ENCODE peak calls at places on chromosomes 4 and X, in four cellular contexts. One of them, this sample, is unnamed.

GRCh38 chr4:99506781-99507180 is 4.0 kb upstream of the C4orf17 start:
- DNase-seq in neuronal stem cell: no peak
- DNase-seq in IMR-90: no peak
- DNase-seq in H9: no peak
- DNase-seq in this sample: no peak

GRCh38 chr4:89352541-89352940 is 44.9 kb upstream of the GPRIN3 start:
- DNase-seq in neuronal stem cell: no peak
- DNase-seq in IMR-90: no peak
- DNase-seq in H9: no peak
- DNase-seq in this sample: no peak

GRCh38 chr4:127586922-127587571 is 45.7 kb upstream of the INTU start:
- DNase-seq in neuronal stem cell: no peak
- DNase-seq in IMR-90: peak
- DNase-seq in H9: peak
- DNase-seq in this sample: peak

GRCh38 chrX:31038585-31039326 is 33.1 kb downstream of the FTHL17 start:
- DNase-seq in neuronal stem cell: peak
- DNase-seq in IMR-90: peak
- DNase-seq in H9: peak
- DNase-seq in this sample: peak

GRCh38 chrX:102832661-102833060 is 104.4 kb upstream of the RAB40AL start:
- DNase-seq in neuronal stem cell: no peak
- DNase-seq in IMR-90: peak
- DNase-seq in H9: peak
- DNase-seq in this sample: peak

GRCh38 chr4:149690726-149691125 is 124.9 kb downstream of the IQCM start:
- DNase-seq in neuronal stem cell: no peak
- DNase-seq in IMR-90: no peak
- DNase-seq in H9: no peak
- DNase-seq in this sample: peak

GRCh38 chr4:54961357-54961975 is 163.9 kb downstream of the KDR start:
- DNase-seq in neuronal stem cell: no peak
- DNase-seq in IMR-90: peak
- DNase-seq in H9: no peak
- DNase-seq in this sample: peak

GRCh38 chr4:337932-338758 is 531 bp downstream of the ZNF141 start:
- DNase-seq in neuronal stem cell: no peak
- DNase-seq in IMR-90: peak
- DNase-seq in H9: no peak
- DNase-seq in this sample: no peak

GRCh38 chr4:57055873-57056272 is 54.3 kb downstream of the IGFBP7 start:
- DNase-seq in neuronal stem cell: no peak
- DNase-seq in IMR-90: no peak
- DNase-seq in H9: no peak
- DNase-seq in this sample: no peak

GRCh38 chrX:153802513-153803045 is 8.1 kb downstream of the SSR4 start:
- DNase-seq in neuronal stem cell: no peak
- DNase-seq in IMR-90: no peak
- DNase-seq in H9: no peak
- DNase-seq in this sample: no peak

GRCh38 chrX:107659768-107660167 is 31.5 kb downstream of the PRPS1 start:
- DNase-seq in neuronal stem cell: no peak
- DNase-seq in IMR-90: peak
- DNase-seq in H9: no peak
- DNase-seq in this sample: no peak

GRCh38 chrX:48357681-48358080 is 1.2 kb upstream of the SSX3 start:
- DNase-seq in neuronal stem cell: no peak
- DNase-seq in IMR-90: no peak
- DNase-seq in H9: no peak
- DNase-seq in this sample: no peak

GRCh38 chr4:152415980-152416379 is 119.9 kb downstream of the FBXW7 start:
- DNase-seq in neuronal stem cell: no peak
- DNase-seq in IMR-90: peak
- DNase-seq in H9: no peak
- DNase-seq in this sample: no peak

GRCh38 chr4:125313497-125313896 is 1.3 kb upstream of the FAT4 start:
- DNase-seq in neuronal stem cell: peak
- DNase-seq in IMR-90: peak
- DNase-seq in H9: peak
- DNase-seq in this sample: peak

GRCh38 chrX:131831185-131831520 is 191.9 kb upstream of the STK26 start:
- DNase-seq in neuronal stem cell: no peak
- DNase-seq in IMR-90: peak
- DNase-seq in H9: no peak
- DNase-seq in this sample: no peak
- H2BK15ac ChIP-seq in neuronal stem cell: no peak
- H2BK15ac ChIP-seq in IMR-90: no peak
- H2BK15ac ChIP-seq in H9: no peak
- H2BK15ac ChIP-seq in this sample: peak

DNA sequence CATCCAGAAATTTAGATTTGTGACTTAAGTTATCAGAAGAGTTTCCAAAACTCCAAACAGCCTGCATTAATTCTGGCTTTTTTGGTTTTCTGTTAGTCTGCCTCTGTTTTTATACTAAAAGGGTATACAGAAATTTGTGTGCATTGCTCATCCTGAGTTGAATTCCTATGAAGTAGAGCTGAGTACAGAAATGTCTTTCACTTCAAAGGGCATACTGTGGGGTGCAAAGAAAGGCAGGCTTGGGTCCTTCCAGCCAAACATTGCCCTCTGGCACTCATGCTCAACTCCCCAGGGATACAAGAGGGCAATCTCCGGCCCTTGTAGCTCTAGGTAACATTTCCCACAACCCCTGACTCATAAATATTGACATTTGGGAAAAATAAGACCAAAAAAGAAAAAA is 27.6 kb upstream of the TMEM184C start:
- DNase-seq in neuronal stem cell: no peak
- DNase-seq in IMR-90: no peak
- DNase-seq in H9: no peak
- DNase-seq in this sample: no peak
- H4K8ac ChIP-seq in neuronal stem cell: no peak
- H4K8ac ChIP-seq in IMR-90: peak
- H4K8ac ChIP-seq in H9: no peak
- H4K8ac ChIP-seq in this sample: no peak

DNA sequence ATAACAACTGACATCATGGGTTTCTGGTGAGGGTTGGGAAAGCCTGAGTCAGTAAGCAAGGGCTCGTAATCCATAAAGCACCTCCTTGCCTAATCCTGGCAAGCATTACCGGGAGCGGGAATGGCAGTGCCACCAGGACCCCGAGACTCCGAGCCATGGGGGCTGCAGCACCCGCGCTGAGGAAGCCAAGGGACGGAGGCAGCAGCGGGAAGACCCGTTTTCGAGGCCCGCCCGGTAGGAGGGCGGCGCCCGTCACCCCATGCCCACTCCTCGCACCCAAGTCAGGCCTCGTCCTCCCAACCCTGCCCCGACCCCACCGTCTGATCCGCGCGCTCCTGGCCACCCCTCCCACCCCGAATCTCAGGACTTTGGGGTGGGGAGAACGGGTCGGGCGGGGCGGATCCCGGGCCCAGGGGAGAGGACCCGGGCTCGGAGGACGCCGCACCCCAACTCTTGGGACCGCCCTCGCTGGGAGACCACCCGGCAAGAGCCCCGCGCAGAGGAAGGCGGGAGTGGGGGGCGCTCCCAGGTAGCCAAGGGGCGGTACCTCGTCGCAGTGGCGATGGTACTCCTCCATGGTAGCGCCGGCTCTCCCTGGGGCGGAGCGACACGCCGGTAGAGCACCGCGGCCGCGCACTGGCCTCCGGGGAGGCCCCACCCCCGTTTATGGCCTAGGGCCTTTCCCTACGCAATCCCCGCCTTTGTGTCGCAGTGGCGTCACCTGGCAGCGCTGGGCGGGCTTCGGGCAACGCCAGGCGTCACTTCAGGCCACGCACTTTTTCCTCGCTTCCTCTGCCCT is at the start of gene DYNLT3:
- DNase-seq in neuronal stem cell: peak
- DNase-seq in IMR-90: peak
- DNase-seq in H9: peak
- DNase-seq in this sample: peak
- H2BK15ac ChIP-seq in neuronal stem cell: no peak
- H2BK15ac ChIP-seq in IMR-90: peak
- H2BK15ac ChIP-seq in H9: no peak
- H2BK15ac ChIP-seq in this sample: no peak

GRCh38 chr4:13441506-13441905 is 42.6 kb downstream of the RAB28 start:
- DNase-seq in neuronal stem cell: no peak
- DNase-seq in IMR-90: no peak
- DNase-seq in H9: no peak
- DNase-seq in this sample: no peak

GRCh38 chr4:13445841-13446790 is 38.0 kb downstream of the RAB28 start:
- DNase-seq in neuronal stem cell: peak
- DNase-seq in IMR-90: no peak
- DNase-seq in H9: peak
- DNase-seq in this sample: peak
- H4K8ac ChIP-seq in neuronal stem cell: no peak
- H4K8ac ChIP-seq in IMR-90: no peak
- H4K8ac ChIP-seq in H9: no peak
- H4K8ac ChIP-seq in this sample: no peak

DNA sequence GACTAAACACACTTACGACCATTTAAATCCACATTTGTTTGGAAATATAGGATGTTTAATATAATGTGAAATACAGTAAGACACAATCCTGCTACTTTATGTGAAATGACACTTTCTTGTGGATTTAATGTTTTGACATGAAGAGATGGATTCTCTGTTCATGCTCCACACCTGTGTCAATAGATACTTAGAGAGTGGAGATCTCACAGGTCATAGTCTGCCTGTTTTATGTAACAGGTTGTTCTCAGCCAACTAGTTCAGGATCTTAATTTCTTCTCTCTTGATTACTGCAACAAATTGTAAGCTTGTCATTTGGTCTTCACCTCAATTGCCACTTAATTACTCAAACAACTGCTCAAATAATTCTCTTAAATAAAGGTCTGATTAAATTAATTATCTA is 1621.2 kb downstream of the PCDH7 start:
- DNase-seq in neuronal stem cell: no peak
- DNase-seq in IMR-90: no peak
- DNase-seq in H9: no peak
- DNase-seq in this sample: no peak
- H2BK15ac ChIP-seq in neuronal stem cell: no peak
- H2BK15ac ChIP-seq in IMR-90: no peak
- H2BK15ac ChIP-seq in H9: no peak
- H2BK15ac ChIP-seq in this sample: no peak

DNA sequence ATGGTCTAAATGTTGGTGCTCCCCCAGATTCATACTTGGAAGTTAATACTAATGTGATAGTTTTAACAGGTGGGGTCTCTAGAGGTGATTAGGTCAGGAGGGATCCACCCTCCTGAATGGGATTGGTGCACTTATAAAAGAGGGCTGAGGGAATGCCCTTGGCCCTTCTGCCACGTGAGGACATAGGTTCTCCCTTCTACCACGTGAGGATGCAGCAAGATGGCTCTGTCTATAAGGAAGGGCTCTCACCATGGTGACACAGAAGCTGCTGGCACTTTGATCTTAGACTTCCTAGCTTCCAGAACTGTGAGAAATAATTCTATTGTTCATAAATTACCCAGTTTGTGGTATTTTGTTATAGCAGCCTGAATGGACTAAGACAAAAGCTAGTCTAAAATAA is 1.1 kb downstream of the AADAT start:
- DNase-seq in neuronal stem cell: no peak
- DNase-seq in IMR-90: no peak
- DNase-seq in H9: no peak
- DNase-seq in this sample: peak
- H4K8ac ChIP-seq in neuronal stem cell: no peak
- H4K8ac ChIP-seq in IMR-90: no peak
- H4K8ac ChIP-seq in H9: no peak
- H4K8ac ChIP-seq in this sample: no peak

This sample was measured in mesendoderm.